ENCODE peak calls at places on chromosomes 7 and 10, in four cellular contexts. F is HepG2, V is stomach, B is transverse colon. M is an unnamed sample.

GRCh38 chr10:118979661-118980060 is 49.9 kb upstream of the NANOS1 start:
- DNase-seq in F (no peak), V (no peak), B (no peak), M (no peak)

GRCh38 chr7:157981778-157982177 is 605.8 kb downstream of the PTPRN2 start:
- DNase-seq in F (no peak), V (no peak), B (no peak), M (no peak)

GRCh38 chr7:84274029-84274638 is 79.5 kb upstream of the SEMA3A start:
- DNase-seq in F (no peak), V (no peak), B (no peak), M (no peak)

GRCh38 chr7:27204851-27205322 is 5.0 kb upstream of the HOXA13 start:
- DNase-seq in F (no peak), V (no peak), B (no peak), M (no peak)

GRCh38 chr7:102140952-102141370 is 145.7 kb upstream of the SH2B2 start:
- DNase-seq in F (no peak), V (no peak), B (peak), M (no peak)

GRCh38 chr7:66443946-66444345 is 184.7 kb upstream of the KCTD7 start:
- DNase-seq in F (peak), V (no peak), B (no peak), M (no peak)

GRCh38 chr7:4556868-4557620 is 125.1 kb upstream of the FOXK1 start:
- DNase-seq in F (no peak), V (no peak), B (no peak), M (no peak)

GRCh38 chr10:23047201-23048050 is 48.0 kb upstream of the MSRB2 start:
- DNase-seq in F (no peak), V (no peak), B (no peak), M (no peak)

GRCh38 chr7:71408276-71408675 is 276.3 kb downstream of the GALNT17 start:
- DNase-seq in F (no peak), V (no peak), B (no peak), M (no peak)

GRCh38 chr10:105681051-105681450 is 1040.0 kb downstream of the SORCS3 start:
- DNase-seq in F (no peak), V (peak), B (peak), M (no peak)

GRCh38 chr10:70031215-70031614 is 21.4 kb upstream of the MACROH2A2 start:
- DNase-seq in F (no peak), V (no peak), B (no peak), M (no peak)

GRCh38 chr7:93856319-93856718 is 34.2 kb downstream of the TFPI2 start:
- DNase-seq in F (no peak), V (no peak), B (no peak), M (no peak)

GRCh38 chr10:32680803-32681557 is 235.0 kb downstream of the CCDC7 start:
- DNase-seq in F (no peak), V (no peak), B (no peak), M (no peak)

GRCh38 chr10:65827344-65827743 is 1098.5 kb upstream of the LRRTM3 start:
- DNase-seq in F (no peak), V (no peak), B (no peak), M (no peak)

GRCh38 chr10:127535802-127536515 is 13.2 kb upstream of the NPS start:
- DNase-seq in F (no peak), V (no peak), B (no peak), M (no peak)

GRCh38 chr10:113086282-113086681 is 136.2 kb downstream of the TCF7L2 start:
- DNase-seq in F (peak), V (no peak), B (no peak), M (no peak)

GRCh38 chr10:14553434-14553833 is 221.3 kb downstream of the FAM107B start:
- DNase-seq in F (peak), V (no peak), B (no peak), M (no peak)

GRCh38 chr7:55048221-55048859 is 29.5 kb downstream of the EGFR start:
- DNase-seq in F (peak), V (peak), B (no peak), M (no peak)

GRCh38 chr10:78461333-78461732 is 427.7 kb downstream of the RPS24 start:
- DNase-seq in F (no peak), V (no peak), B (no peak), M (no peak)

GRCh38 chr7:116261904-116262303 is 51.6 kb downstream of the TES start:
- DNase-seq in F (no peak), V (no peak), B (no peak), M (no peak)

GRCh38 chr7:81408728-81409127 is 361.1 kb downstream of the HGF start:
- DNase-seq in F (no peak), V (no peak), B (no peak), M (no peak)

GRCh38 chr7:70512144-70512543 is 619.8 kb upstream of the GALNT17 start:
- DNase-seq in F (no peak), V (no peak), B (no peak), M (no peak)

GRCh38 chr7:31371621-31372020 is 31.1 kb upstream of the NEUROD6 start:
- DNase-seq in F (no peak), V (no peak), B (no peak), M (no peak)

GRCh38 chr7:31373337-31374289 is 33.1 kb upstream of the NEUROD6 start:
- DNase-seq in F (peak), V (peak), B (peak), M (no peak)

GRCh38 chr7:31368620-31369019 is 28.1 kb upstream of the NEUROD6 start:
- DNase-seq in F (no peak), V (no peak), B (no peak), M (no peak)

GRCh38 chr7:31372538-31372937 is 32.0 kb upstream of the NEUROD6 start:
- DNase-seq in F (no peak), V (no peak), B (no peak), M (no peak)

GRCh38 chr7:31370610-31371009 is 30.1 kb upstream of the NEUROD6 start:
- DNase-seq in F (no peak), V (no peak), B (no peak), M (no peak)
- TF ChIP-seq CTCF in F (no peak), V (no peak), B (no peak), M (no peak)

GRCh38 chr10:130196511-130197487 is 60.6 kb downstream of the GLRX3 start:
- DNase-seq in F (no peak), V (no peak), B (no peak), M (no peak)
- TF ChIP-seq EP300 in F (no peak), V (no peak), B (no peak), M (no peak)

GRCh38 chr10:102393411-102394078 is 2.0 kb upstream of the NFKB2 start:
- DNase-seq in F (no peak), V (no peak), B (no peak), M (no peak)
- TF ChIP-seq CTCF in F (no peak), V (peak), B (no peak), M (no peak)

GRCh38 chr10:91907914-91908357 is 1.4 kb downstream of the FGFBP3 start:
- DNase-seq in F (no peak), V (no peak), B (no peak), M (no peak)

GRCh38 chr10:91907033-91907594 is 2.2 kb downstream of the FGFBP3 start:
- DNase-seq in F (no peak), V (no peak), B (no peak), M (no peak)

DNA sequence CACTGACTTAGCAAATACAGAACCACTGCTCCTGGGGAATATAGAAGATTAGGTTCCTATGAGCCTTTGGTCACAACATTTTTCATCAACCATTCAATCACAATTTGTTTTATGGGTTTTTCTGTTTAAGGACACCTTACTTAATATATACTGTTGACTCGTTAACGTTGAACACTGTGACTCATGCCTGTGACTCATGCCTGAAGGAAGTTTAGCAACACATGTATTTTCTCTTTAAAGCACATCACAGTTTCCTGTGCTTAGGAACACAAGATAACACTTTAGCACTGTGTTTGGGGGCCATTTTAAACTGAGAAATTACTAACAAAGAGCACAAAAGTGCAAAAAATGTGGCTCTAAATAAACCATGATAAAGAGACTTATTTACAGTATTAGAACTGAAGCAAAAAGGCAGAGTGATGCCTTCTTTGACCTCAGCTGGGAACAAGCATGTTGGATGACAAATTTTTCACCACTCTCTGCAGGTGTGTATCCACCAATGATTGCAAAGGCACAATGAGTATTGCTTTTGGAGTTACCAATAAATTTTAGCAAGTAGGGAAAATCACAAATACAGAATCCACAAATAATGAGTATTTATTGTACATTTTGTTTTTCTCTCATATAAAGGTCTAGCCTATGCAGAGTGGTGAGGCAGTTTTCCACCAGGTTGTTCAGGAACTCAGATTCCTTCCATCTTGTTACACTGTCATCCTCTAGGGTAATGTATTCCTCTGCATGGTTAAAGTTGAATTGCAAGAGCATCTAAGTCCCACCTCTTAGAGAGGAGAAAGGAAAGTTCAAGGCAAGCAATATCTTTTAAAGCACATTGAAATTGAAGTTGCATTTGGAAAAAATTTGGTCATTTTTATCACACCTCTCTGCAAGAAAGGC is 7.3 kb downstream of the FGFBP3 start:
- DNase-seq in F (peak), V (peak), B (no peak), M (no peak)
- TF ChIP-seq EP300 in F (no peak), V (no peak), B (no peak), M (no peak)

GRCh38 chr7:98852826-98853225 is 17.0 kb downstream of the TMEM130 start:
- DNase-seq in F (no peak), V (no peak), B (no peak), M (no peak)
- TF ChIP-seq CTCF in F (no peak), V (no peak), B (no peak), M (no peak)

GRCh38 chr7:149126662-149127321 is 668 bp upstream of the ZNF425 start:
- DNase-seq in F (no peak), V (peak), B (peak), M (peak)

GRCh38 chr7:149130572-149131198 is 4.6 kb upstream of the ZNF425 start:
- DNase-seq in F (no peak), V (no peak), B (no peak), M (no peak)

GRCh38 chr7:149125189-149125863 is 798 bp downstream of the ZNF425 start:
- DNase-seq in F (no peak), V (no peak), B (no peak), M (no peak)

DNA sequence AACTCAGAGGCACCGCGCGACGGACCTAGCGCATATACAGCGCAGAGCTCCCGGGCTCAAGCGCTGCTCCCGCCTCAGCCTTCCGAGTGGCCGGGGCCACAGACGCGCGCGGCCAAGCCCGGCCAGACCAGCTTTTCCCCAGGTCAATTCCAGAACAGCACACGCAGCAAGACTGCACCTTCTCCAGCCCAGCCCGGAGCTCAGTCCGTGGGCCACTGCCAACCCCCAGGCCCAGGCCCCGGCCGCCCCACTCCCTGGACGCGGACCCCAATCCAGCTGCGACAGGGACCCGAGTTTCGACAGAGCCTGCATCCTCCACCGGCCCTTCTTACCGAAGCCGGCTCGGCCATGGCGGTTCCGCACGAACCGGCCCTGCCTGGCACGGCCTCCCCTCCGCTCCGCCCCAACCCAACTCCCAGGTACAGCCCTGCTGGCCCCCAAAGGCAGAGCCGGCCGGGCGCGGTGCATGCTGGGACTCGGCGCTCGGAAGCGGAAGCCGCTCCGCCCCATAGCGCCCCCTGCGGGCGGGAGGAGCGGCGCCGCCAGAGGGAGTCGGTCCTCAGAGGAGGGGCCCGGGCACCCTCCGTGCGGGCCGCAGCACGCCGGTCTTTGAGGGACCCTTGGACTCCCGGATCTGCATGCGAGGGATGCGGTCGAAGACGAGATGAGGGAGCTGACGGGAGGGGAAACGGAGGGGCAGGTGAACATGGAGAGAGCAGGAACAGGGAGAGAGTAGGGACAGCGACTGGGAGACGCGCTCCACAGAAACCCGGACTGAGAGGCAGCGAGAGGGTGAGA is at the start of gene ZNF425:
- DNase-seq in F (peak), V (peak), B (peak), M (peak)
- TF ChIP-seq EP300 in F (no peak), V (no peak), B (no peak), M (no peak)

DNA sequence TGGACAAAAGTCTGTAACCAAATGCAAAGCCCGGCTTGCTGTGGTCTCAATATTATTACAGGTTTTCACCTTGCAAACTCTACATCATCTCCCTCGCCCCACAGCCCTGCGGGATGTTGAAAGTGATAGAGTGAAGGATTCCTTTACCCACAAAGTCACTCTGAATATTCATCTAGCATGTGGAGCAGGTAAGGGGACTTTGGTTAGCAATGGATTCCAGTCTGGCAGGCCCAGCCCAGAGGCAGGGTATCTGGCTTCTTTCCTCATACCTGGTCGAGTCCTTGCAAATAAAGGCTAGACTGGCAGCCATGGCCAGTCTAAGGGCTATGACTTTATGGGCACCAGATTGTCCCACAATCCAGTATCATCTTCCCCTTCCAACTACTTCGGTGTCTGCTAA is 3.2 kb downstream of the TAS2R40 start:
- DNase-seq in F (no peak), V (no peak), B (no peak), M (no peak)
- TF ChIP-seq CTCF in F (no peak), V (no peak), B (no peak), M (no peak)